ENCODE peak calls at places on chromosomes 6 and 20, in eight cellular contexts. F, H, Q, X, P, K, U and O are unnamed samples.

GRCh38 chr20:5171074-5171789 is 44.4 kb downstream of the CDS2 start:
- DNase-seq in F (no peak), H (no peak), Q (no peak), X (no peak), P (no peak), K (peak), U (no peak), O (no peak)

GRCh38 chr20:2451939-2452732 is 18.5 kb downstream of the SNRPB start:
- DNase-seq in F (peak), H (peak), Q (peak), X (peak), P (peak), K (no peak), U (peak), O (peak)

GRCh38 chr6:36120539-36120938 is 9.8 kb upstream of the MAPK13 start:
- DNase-seq in F (no peak), H (peak), Q (no peak), X (no peak), P (no peak), K (no peak), U (peak), O (peak)

GRCh38 chr6:33181141-33181540 is 11.1 kb downstream of the COL11A2 start:
- DNase-seq in F (no peak), H (no peak), Q (no peak), X (no peak), P (no peak), K (peak), U (no peak), O (no peak)

GRCh38 chr20:9574182-9574581 is 59.8 kb downstream of the LAMP5 start:
- DNase-seq in F (no peak), H (no peak), Q (no peak), X (no peak), P (no peak), K (no peak), U (no peak), O (no peak)

GRCh38 chr6:1771324-1771723 is 161.6 kb downstream of the FOXC1 start:
- DNase-seq in F (peak), H (peak), Q (no peak), X (peak), P (peak), K (no peak), U (no peak), O (no peak)

GRCh38 chr20:57648878-57649616 is 28.8 kb upstream of the ZBP1 start:
- DNase-seq in F (no peak), H (no peak), Q (no peak), X (no peak), P (no peak), K (no peak), U (no peak), O (no peak)

GRCh38 chr6:162151050-162151658 is 576.4 kb downstream of the PRKN start:
- DNase-seq in F (no peak), H (no peak), Q (no peak), X (no peak), P (peak), K (no peak), U (no peak), O (no peak)

GRCh38 chr6:161639772-161640171 is 365.9 kb upstream of the AGPAT4 start:
- DNase-seq in F (no peak), H (no peak), Q (no peak), X (no peak), P (peak), K (no peak), U (no peak), O (no peak)

GRCh38 chr6:36829919-36830544 is 9.2 kb downstream of the CPNE5 start:
- DNase-seq in F (no peak), H (no peak), Q (no peak), X (peak), P (peak), K (peak), U (peak), O (no peak)

GRCh38 chr6:9405825-9406224 is 970.5 kb upstream of the SLC35B3 start:
- DNase-seq in F (no peak), H (no peak), Q (no peak), X (no peak), P (peak), K (no peak), U (no peak), O (peak)

GRCh38 chr6:34238507-34239239 is 2.0 kb downstream of the HMGA1 start:
- DNase-seq in F (no peak), H (no peak), Q (no peak), X (no peak), P (no peak), K (no peak), U (no peak), O (no peak)

GRCh38 chr6:131755597-131755996 is 44.8 kb upstream of the CTAGE9 start:
- DNase-seq in F (no peak), H (no peak), Q (no peak), X (no peak), P (peak), K (no peak), U (no peak), O (no peak)

GRCh38 chr20:57158474-57158873 is 108.0 kb downstream of the BMP7 start:
- DNase-seq in F (no peak), H (no peak), Q (no peak), X (no peak), P (no peak), K (no peak), U (no peak), O (no peak)

GRCh38 chr20:26163890-26164289 is 467.2 kb upstream of the ZNF337 start:
- DNase-seq in F (no peak), H (no peak), Q (no peak), X (peak), P (peak), K (no peak), U (no peak), O (peak)

GRCh38 chr20:31906001-31906400 is 35.6 kb downstream of the TTLL9 start:
- DNase-seq in F (no peak), H (no peak), Q (no peak), X (no peak), P (no peak), K (no peak), U (no peak), O (no peak)

GRCh38 chr20:43939762-43940121 is 25.1 kb downstream of the TOX2 start:
- DNase-seq in F (no peak), H (no peak), Q (no peak), X (peak), P (no peak), K (no peak), U (no peak), O (no peak)

GRCh38 chr20:43722153-43722505 is 4.7 kb downstream of the GTSF1L start:
- DNase-seq in F (no peak), H (peak), Q (no peak), X (no peak), P (no peak), K (no peak), U (peak), O (no peak)

GRCh38 chr20:23043376-23043775 is 6.1 kb downstream of the THBD start:
- DNase-seq in F (peak), H (no peak), Q (no peak), X (no peak), P (no peak), K (no peak), U (no peak), O (no peak)